ENCODE peak calls at places on chromosomes 6 and 20, in five cellular contexts. J is WERI-Rb-1; C is naive thymus-derived CD4-positive, alpha-beta T cell; Q is body of pancreas; V is aorta. L is an unnamed sample.
A peak's percentile ranks its signal among the peaks of the same experiment; 100 is the strongest.

GRCh38 chr6:169109381-169109780 is 144.3 kb downstream of the THBS2 start:
- DNase-seq in J (no peak), V (no peak), C (no peak), Q (no peak), L (no peak)

GRCh38 chr6:9360881-9361280 is 925.5 kb upstream of the SLC35B3 start:
- DNase-seq in J (no peak), Q (no peak), V (no peak), C (no peak), L (no peak)

GRCh38 chr6:157024745-157025144 is 247.6 kb downstream of the ARID1B start:
- DNase-seq in V (no peak), Q (no peak), C (no peak), J (no peak), L (no peak)

GRCh38 chr6:129521946-129522345 is 188.0 kb downstream of the ARHGAP18 start:
- DNase-seq in V (no peak), J (no peak), Q (no peak), C (no peak), L (no peak)

GRCh38 chr6:151681426-151682059 is 125.9 kb upstream of the ESR1 start:
- DNase-seq in Q (no peak), C (no peak), V (no peak), J (no peak), L (no peak)

GRCh38 chr6:25659633-25660368 is 7.8 kb downstream of the SCGN start:
- DNase-seq in V (no peak), J (no peak), C (no peak), Q (peak; percentile 24), L (no peak)

GRCh38 chr6:112372213-112372806 is 25.2 kb downstream of the RFPL4B start:
- DNase-seq in V (no peak), J (no peak), Q (no peak), C (no peak), L (no peak)

GRCh38 chr6:145967549-145967948 is 3.4 kb upstream of the SHPRH start:
- DNase-seq in V (no peak), C (no peak), J (no peak), Q (no peak), L (no peak)

GRCh38 chr6:116010400-116011095 is 50.1 kb downstream of the FRK start:
- DNase-seq in V (peak; percentile 85), Q (peak; percentile 81), C (peak; percentile 24), J (peak; percentile 75), L (peak; percentile 33)

GRCh38 chr20:57092112-57092899 is 174.1 kb downstream of the BMP7 start:
- DNase-seq in V (peak; percentile 83), J (peak; percentile 71), C (peak; percentile 55), Q (peak; percentile 64), L (peak; percentile 81)

GRCh38 chr6:51618563-51618962 is 468.9 kb downstream of the PKHD1 start:
- DNase-seq in Q (no peak), V (no peak), C (no peak), J (no peak), L (no peak)

GRCh38 chr6:20237677-20238460 is 25.6 kb upstream of the MBOAT1 start:
- DNase-seq in J (no peak), V (no peak), C (no peak), Q (no peak), L (no peak)

GRCh38 chr20:35539756-35540212 is 2.1 kb upstream of the ERGIC3 start:
- DNase-seq in V (peak; percentile 40), J (peak; percentile 94), Q (peak; percentile 53), C (no peak), L (no peak)

GRCh38 chr6:134994431-134994830 is 44.5 kb upstream of the ALDH8A1 start:
- DNase-seq in C (no peak), Q (no peak), V (no peak), J (no peak), L (no peak)

GRCh38 chr6:136365781-136366354 is 76.2 kb upstream of the BCLAF1 start:
- DNase-seq in Q (no peak), V (no peak), J (no peak), C (peak; percentile 16), L (no peak)

GRCh38 chr20:57594092-57594911 is 25.9 kb downstream of the ZBP1 start:
- DNase-seq in J (peak; percentile 44), C (peak; percentile 66), V (peak; percentile 88), Q (peak; percentile 67), L (no peak)

GRCh38 chr20:59416916-59417315 is 116.5 kb downstream of the EDN3 start:
- DNase-seq in J (no peak), Q (no peak), V (no peak), C (no peak), L (no peak)

GRCh38 chr20:6122873-6123649 is at the start of gene FERMT1:
- DNase-seq in V (peak; percentile 80), Q (peak; percentile 76), C (no peak), J (peak; percentile 56), L (peak; percentile 17)

GRCh38 chr6:151257984-151258445 is 18.2 kb downstream of the AKAP12 start:
- DNase-seq in V (no peak), J (no peak), C (no peak), Q (no peak), L (no peak)

GRCh38 chr20:63117661-63118302 is 98.1 kb downstream of the YTHDF1 start:
- DNase-seq in V (peak; percentile 62), C (no peak), J (no peak), Q (no peak), L (no peak)

GRCh38 chr6:165662671-165663282 is at the start of gene PDE10A:
- DNase-seq in J (peak; percentile 19), C (no peak), V (peak; percentile 78), Q (peak; percentile 22), L (no peak)

GRCh38 chr6:150207931-150208570 is 65.2 kb downstream of the PPP1R14C start:
- DNase-seq in Q (no peak), V (no peak), J (no peak), C (no peak), L (no peak)

GRCh38 chr6:165426892-165427291 is 117.5 kb upstream of the C6orf118 start:
- DNase-seq in V (no peak), Q (no peak), C (no peak), J (no peak), L (no peak)

GRCh38 chr6:73652637-73653570 is 888 bp downstream of the SLC17A5 start:
- DNase-seq in V (peak; percentile 83), Q (peak; percentile 67), C (peak; percentile 69), J (peak; percentile 60), L (peak; percentile 28)

GRCh38 chr20:47315339-47315662 is 41.2 kb downstream of the ZMYND8 start:
- DNase-seq in Q (no peak), J (no peak), V (no peak), C (no peak), L (no peak)

GRCh38 chr6:142331075-142331551 is 29.3 kb downstream of the ADGRG6 start:
- DNase-seq in C (peak; percentile 51), J (no peak), Q (no peak), V (no peak), L (no peak)

GRCh38 chr20:11901127-11901526 is 16.6 kb upstream of the BTBD3 start:
- DNase-seq in V (no peak), Q (no peak), J (no peak), C (no peak), L (no peak)

GRCh38 chr6:112085666-112086065 is 1.6 kb downstream of the TUBE1 start:
- DNase-seq in J (no peak), C (no peak), Q (no peak), V (no peak), L (no peak)

GRCh38 chr6:147205690-147206600 is 1.7 kb downstream of the STXBP5 start:
- DNase-seq in Q (peak; percentile 30), V (no peak), J (no peak), C (no peak), L (no peak)

GRCh38 chr6:167093406-167093921 is 29.4 kb upstream of the CCR6 start:
- DNase-seq in J (no peak), V (no peak), Q (no peak), C (no peak), L (no peak)
- H3K27ac ChIP-seq in J (no peak overlapping the region), V (no peak overlapping the region), Q (no peak overlapping the region), C (no peak overlapping the region), L (no peak overlapping the region)

GRCh38 chr6:56932891-56933473 is 21.9 kb upstream of the BEND6 start:
- DNase-seq in C (no peak), Q (no peak), J (no peak), V (no peak), L (no peak)

GRCh38 chr6:56930846-56931245 is 24.1 kb upstream of the BEND6 start:
- DNase-seq in Q (no peak), C (no peak), J (no peak), V (no peak), L (no peak)

GRCh38 chr6:56923565-56923964 is 31.3 kb upstream of the BEND6 start:
- DNase-seq in J (no peak), C (no peak), V (no peak), Q (no peak), L (no peak)

GRCh38 chr6:56922645-56923044 is 32.3 kb upstream of the BEND6 start:
- DNase-seq in Q (no peak), V (no peak), C (no peak), J (no peak), L (no peak)

GRCh38 chr6:56927538-56928453 is 27.1 kb upstream of the BEND6 start:
- DNase-seq in V (no peak), C (no peak), Q (no peak), J (peak; percentile 37), L (no peak)
- H3K27ac ChIP-seq in V (no peak overlapping the region), C (no peak overlapping the region), Q (no peak overlapping the region), J (no peak overlapping the region), L (no peak overlapping the region)

DNA sequence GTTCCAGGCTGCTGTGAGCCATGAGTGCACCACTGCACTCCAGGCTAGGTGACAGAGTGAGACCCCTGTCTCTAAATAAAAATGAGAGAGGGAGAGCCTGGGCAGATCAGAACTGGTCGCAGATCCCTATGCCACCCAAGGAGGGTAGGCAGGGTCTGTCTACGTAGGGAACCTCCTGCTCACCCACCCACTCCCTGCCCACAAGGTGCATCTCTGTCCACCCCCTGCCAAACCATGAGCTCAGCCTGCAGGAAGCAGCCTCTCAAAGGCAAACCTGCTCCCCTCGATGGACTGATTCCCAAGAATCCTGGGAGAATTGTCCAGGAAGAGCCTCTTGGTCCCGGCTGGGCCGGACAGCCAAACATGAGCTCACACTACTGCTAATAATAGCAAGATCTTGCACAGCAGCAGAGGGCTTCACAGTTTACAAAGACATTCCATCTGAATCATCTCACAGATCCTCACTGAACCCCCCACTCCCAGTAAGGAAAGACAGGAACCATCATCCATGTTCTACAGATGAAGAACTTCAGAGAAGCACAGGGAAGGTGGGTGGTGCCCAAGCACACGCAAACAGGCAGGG is 27.8 kb upstream of the TLDC2 start:
- DNase-seq in C (no peak), V (no peak), J (no peak), Q (no peak), L (no peak)
- H3K27ac ChIP-seq in C (no peak overlapping the region), V (peak overlapping the region; percentile 75), J (no peak overlapping the region), Q (no peak overlapping the region), L (peak overlapping the region; percentile 95)

DNA sequence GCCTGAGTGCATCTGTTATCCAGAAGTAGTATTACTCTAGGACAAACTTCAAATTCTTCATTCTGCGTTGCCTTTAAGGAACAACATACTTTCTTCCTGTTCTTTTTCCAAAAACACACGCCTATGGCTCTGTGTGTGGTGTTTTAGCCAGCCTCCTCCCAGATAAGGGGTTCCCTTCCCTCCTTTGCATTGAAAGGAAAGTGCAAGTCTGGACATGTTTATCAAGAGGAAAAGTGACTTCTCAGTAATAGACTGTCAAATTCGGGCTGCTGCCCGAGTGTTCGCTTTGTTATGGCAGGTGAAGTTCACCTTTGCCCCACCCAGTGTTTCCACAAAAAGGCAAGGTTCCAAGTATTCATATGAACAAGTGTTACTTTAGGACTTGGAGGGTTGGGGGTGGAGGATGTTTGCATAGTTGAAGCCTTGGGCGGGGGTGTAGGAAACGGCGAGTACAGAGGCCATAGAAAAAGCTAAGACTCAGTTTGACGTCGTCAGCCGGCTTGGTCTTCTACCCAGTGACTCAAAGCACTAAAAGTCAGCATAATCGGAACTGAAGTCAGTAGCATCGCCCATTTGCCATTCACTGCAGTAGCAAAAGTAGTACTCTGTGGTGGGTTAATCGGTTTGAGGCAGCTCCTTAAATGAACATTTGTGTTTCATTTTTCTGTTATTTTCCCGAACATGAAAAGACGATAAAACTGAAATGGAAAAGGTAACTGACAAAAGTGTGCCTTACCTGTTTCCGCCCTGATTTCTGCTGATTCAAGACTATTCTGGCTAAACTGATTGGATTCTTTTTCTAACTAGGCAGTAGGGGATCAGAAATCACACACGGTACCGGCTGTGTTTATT is 12.5 kb downstream of the PRDM1 start:
- DNase-seq in C (peak; percentile 74), Q (peak; percentile 56), V (no peak), J (no peak), L (no peak)
- H3K27ac ChIP-seq in C (peak overlapping the region; percentile 74), Q (peak overlapping the region; percentile 14), V (no peak overlapping the region), J (peak overlapping the region; percentile 42), L (peak overlapping the region; percentile 16)

L was measured in caudate nucleus.